ENCODE peak calls at places on chromosome 2, in five cellular contexts. Z is OCI-LY7; K is endodermal cell; J is fibroblast of lung; F is effector memory CD4-positive, alpha-beta T cell. A is an unnamed sample.

GRCh38 chr2:24456610-24457556 is 34.2 kb upstream of the NCOA1 start:
- DNase-seq in Z (no peak), K (peak; percentile 83), J (peak; percentile 82), F (no peak), A (peak; percentile 75)

GRCh38 chr2:19373352-19373751 is 14.9 kb upstream of the OSR1 start:
- DNase-seq in Z (no peak), K (no peak), J (no peak), F (no peak), A (no peak)

GRCh38 chr2:54902763-54903162 is 147.5 kb downstream of the RTN4 start:
- DNase-seq in Z (no peak), K (no peak), J (no peak), F (no peak), A (no peak)

GRCh38 chr2:239758325-239758877 is 266.7 kb downstream of the NDUFA10 start:
- DNase-seq in Z (no peak), K (no peak), J (no peak), F (no peak), A (peak; percentile 6)

GRCh38 chr2:111049792-111050640 is 70.7 kb upstream of the BCL2L11 start:
- DNase-seq in Z (peak; percentile 84), K (no peak), J (no peak), F (no peak), A (peak; percentile 21)

GRCh38 chr2:75580156-75580555 is 19.4 kb upstream of the EVA1A start:
- DNase-seq in Z (no peak), K (no peak), J (no peak), F (no peak), A (no peak)

GRCh38 chr2:106129150-106129549 is 65.0 kb downstream of the UXS1 start:
- DNase-seq in Z (no peak), K (no peak), J (no peak), F (no peak), A (no peak)

GRCh38 chr2:22930781-22931180 is 454.2 kb upstream of the KLHL29 start:
- DNase-seq in Z (no peak), K (no peak), J (no peak), F (no peak), A (no peak)

GRCh38 chr2:235263205-235264120 is 230.4 kb upstream of the AGAP1 start:
- DNase-seq in Z (no peak), K (peak; percentile 69), J (peak; percentile 83), F (no peak), A (peak; percentile 91)

GRCh38 chr2:99386011-99386410 is 48.8 kb downstream of the EIF5B start:
- DNase-seq in Z (no peak), K (no peak), J (no peak), F (no peak), A (no peak)

GRCh38 chr2:232890896-232891601 is 21.0 kb downstream of the SNORC start:
- DNase-seq in Z (no peak), K (peak; percentile 93), J (no peak), F (no peak), A (peak; percentile 26)

GRCh38 chr2:190062053-190062452 is 476 bp downstream of the MSTN start:
- DNase-seq in Z (no peak), K (no peak), J (no peak), F (no peak), A (no peak)

GRCh38 chr2:35787302-35788031 is 568.1 kb upstream of the CRIM1 start:
- DNase-seq in Z (peak; percentile 9), K (no peak), J (no peak), F (no peak), A (no peak)

DNA sequence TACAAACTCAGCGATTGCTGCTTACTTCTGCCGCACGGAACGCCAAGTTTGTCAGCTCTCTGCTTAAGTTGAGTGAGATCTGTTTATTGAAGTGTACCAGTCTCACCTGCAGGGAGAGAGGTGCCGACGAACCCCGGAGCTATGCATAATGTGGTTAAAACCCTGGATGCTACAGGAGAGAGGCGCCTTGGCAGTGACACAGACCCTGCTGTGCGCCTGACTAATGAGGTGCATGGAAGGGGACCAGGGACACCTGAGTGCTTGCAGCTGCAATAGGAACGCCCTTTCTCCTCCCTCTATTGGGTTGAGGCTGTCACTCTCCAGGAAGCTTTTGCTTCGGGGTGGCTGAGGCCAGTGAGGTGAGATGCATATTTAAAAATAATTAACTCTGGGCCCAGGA is 1.0 kb downstream of the SLC9A2 start:
- DNase-seq in Z (no peak), K (peak; percentile 71), J (no peak), F (no peak), A (no peak)
- H3K4me3 ChIP-seq in Z (no peak overlapping the region), K (peak overlapping the region; percentile 30), J (no peak overlapping the region), F (no peak overlapping the region), A (no peak overlapping the region)

DNA sequence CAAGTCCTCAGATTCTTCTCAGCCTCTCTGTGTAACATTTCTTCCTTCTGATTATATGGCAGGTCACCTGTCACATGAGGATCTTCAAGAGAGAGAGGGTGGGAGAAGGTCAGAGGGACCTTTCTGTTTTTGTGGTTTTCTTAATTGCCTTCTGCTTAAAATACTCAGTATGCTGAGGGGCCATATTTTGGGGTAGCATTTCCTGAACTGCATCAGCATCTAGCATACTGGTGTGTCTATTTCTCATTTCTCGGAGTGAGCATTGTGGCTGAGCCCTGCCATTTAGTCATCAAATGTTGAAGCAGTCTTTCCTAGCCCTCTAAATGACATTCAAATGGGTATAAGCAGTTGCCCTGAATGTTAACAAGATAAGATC is 162.7 kb downstream of the MYO3B start:
- DNase-seq in Z (peak; percentile 24), K (no peak), J (no peak), F (no peak), A (no peak)
- H3K4me3 ChIP-seq in Z (no peak overlapping the region), K (no peak overlapping the region), J (no peak overlapping the region), F (no peak overlapping the region), A (no peak overlapping the region)

GRCh38 chr2:219042157-219042556 is 841 bp upstream of the CFAP65 start:
- DNase-seq in Z (no peak), K (no peak), J (no peak), F (no peak), A (no peak)

GRCh38 chr2:219042750-219043149 is 1.4 kb upstream of the CFAP65 start:
- DNase-seq in Z (no peak), K (no peak), J (no peak), F (no peak), A (no peak)

GRCh38 chr2:219037783-219038549 is 3.4 kb downstream of the CFAP65 start:
- DNase-seq in Z (no peak), K (no peak), J (no peak), F (no peak), A (no peak)

GRCh38 chr2:219038600-219038999 is 2.7 kb downstream of the CFAP65 start:
- DNase-seq in Z (no peak), K (no peak), J (no peak), F (no peak), A (no peak)

DNA sequence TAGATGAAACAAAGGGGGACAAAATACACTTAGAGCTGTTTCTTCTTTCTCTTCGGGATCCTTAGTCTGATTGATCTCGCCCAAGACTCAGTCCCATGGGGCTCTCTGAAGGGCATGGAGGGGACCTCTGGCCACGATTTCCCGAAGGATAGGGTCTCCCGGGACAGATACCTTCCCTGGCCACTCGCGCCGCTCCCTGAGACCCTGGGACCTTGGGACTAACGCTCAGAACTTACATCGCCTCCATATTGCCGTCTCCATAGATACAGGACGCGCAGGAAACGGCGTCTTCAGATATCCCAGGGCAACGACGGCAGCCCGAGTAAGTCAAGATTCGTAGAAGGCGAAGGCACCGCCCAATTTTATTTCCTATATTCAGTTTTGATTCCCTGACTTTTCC is at the start of gene CFAP65:
- DNase-seq in Z (no peak), K (peak; percentile 89), J (peak; percentile 66), F (no peak), A (peak; percentile 73)
- H3K4me3 ChIP-seq in Z (no peak within 1 kb of the TSS), K (peak within 1 kb of the TSS; percentile 84), J (peak within 1 kb of the TSS; percentile 29), F (peak within 1 kb of the TSS; percentile 28), A (peak within 1 kb of the TSS; percentile 57)

DNA sequence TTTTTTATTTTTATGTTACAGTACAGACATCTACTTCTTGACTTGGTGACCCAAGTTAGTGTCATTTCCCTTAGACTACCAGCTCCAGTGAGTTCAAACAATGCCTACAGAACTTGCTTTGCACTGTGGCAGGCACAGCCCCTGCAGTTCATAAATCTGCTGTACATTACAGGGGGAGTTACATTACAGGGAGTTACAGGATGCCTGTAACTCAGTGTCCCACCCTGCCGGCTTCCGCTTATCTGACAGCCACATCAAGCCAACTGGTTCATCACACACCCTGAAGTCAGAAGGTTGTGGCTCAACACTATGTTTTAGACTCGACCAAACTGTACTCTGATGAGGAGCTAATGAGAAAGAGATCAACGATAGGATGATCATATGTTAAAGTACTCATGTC is 7.8 kb upstream of the NPAS2 start:
- DNase-seq in Z (no peak), K (no peak), J (no peak), F (no peak), A (no peak)
- H3K4me3 ChIP-seq in Z (no peak overlapping the region), K (no peak overlapping the region), J (no peak overlapping the region), F (no peak overlapping the region), A (no peak overlapping the region)

A was measured in fibroblast of pulmonary artery.